ENCODE peak calls at places on chromosome 7, in eight cellular contexts. One of them, this sample, is unnamed.

GRCh38 chr7:43618073-43618472 is 35.2 kb downstream of the STK17A start:
- DNase-seq in GM12891: no peak
- DNase-seq in NCI-H460: no peak
- DNase-seq in T-cell: no peak
- DNase-seq in fibroblast of mammary gland: no peak
- DNase-seq in hepatic stellate cell: no peak
- DNase-seq in skeletal muscle cell: no peak
- DNase-seq in stimulated activated CD4-positive, alpha-beta T cell treated with anti-CD3 and anti-CD28 coated beads, Interleukin-4, amount 100 ng/mL, for 48 hours: no peak
- DNase-seq in this sample: no peak

GRCh38 chr7:138838166-138838565 is 40.2 kb upstream of the ATP6V0A4 start:
- DNase-seq in GM12891: no peak
- DNase-seq in NCI-H460: no peak
- DNase-seq in T-cell: no peak
- DNase-seq in fibroblast of mammary gland: no peak
- DNase-seq in hepatic stellate cell: no peak
- DNase-seq in skeletal muscle cell: no peak
- DNase-seq in stimulated activated CD4-positive, alpha-beta T cell treated with anti-CD3 and anti-CD28 coated beads, Interleukin-4, amount 100 ng/mL, for 48 hours: no peak
- DNase-seq in this sample: no peak

GRCh38 chr7:87318741-87319140 is 26.7 kb upstream of the CROT start:
- DNase-seq in GM12891: no peak
- DNase-seq in NCI-H460: no peak
- DNase-seq in T-cell: no peak
- DNase-seq in fibroblast of mammary gland: no peak
- DNase-seq in hepatic stellate cell: no peak
- DNase-seq in skeletal muscle cell: no peak
- DNase-seq in stimulated activated CD4-positive, alpha-beta T cell treated with anti-CD3 and anti-CD28 coated beads, Interleukin-4, amount 100 ng/mL, for 48 hours: no peak
- DNase-seq in this sample: no peak

GRCh38 chr7:90771281-90771680 is 175.2 kb downstream of the CDK14 start:
- DNase-seq in GM12891: no peak
- DNase-seq in NCI-H460: no peak
- DNase-seq in T-cell: no peak
- DNase-seq in fibroblast of mammary gland: peak; percentile 63
- DNase-seq in hepatic stellate cell: no peak
- DNase-seq in skeletal muscle cell: no peak
- DNase-seq in stimulated activated CD4-positive, alpha-beta T cell treated with anti-CD3 and anti-CD28 coated beads, Interleukin-4, amount 100 ng/mL, for 48 hours: no peak
- DNase-seq in this sample: peak; percentile 78

GRCh38 chr7:32490127-32490796 is at the start of gene LSM5:
- DNase-seq in GM12891: peak; percentile 42
- DNase-seq in NCI-H460: peak; percentile 94
- DNase-seq in T-cell: peak; percentile 83
- DNase-seq in fibroblast of mammary gland: peak; percentile 94
- DNase-seq in hepatic stellate cell: peak; percentile 77
- DNase-seq in skeletal muscle cell: peak; percentile 77
- DNase-seq in stimulated activated CD4-positive, alpha-beta T cell treated with anti-CD3 and anti-CD28 coated beads, Interleukin-4, amount 100 ng/mL, for 48 hours: peak; percentile 86
- DNase-seq in this sample: peak; percentile 94

GRCh38 chr7:130468612-130469011 is 23.3 kb upstream of the MEST start:
- DNase-seq in GM12891: no peak
- DNase-seq in NCI-H460: no peak
- DNase-seq in T-cell: no peak
- DNase-seq in fibroblast of mammary gland: no peak
- DNase-seq in hepatic stellate cell: no peak
- DNase-seq in skeletal muscle cell: no peak
- DNase-seq in stimulated activated CD4-positive, alpha-beta T cell treated with anti-CD3 and anti-CD28 coated beads, Interleukin-4, amount 100 ng/mL, for 48 hours: no peak
- DNase-seq in this sample: no peak

GRCh38 chr7:132258231-132258630 is 318.0 kb downstream of the PLXNA4 start:
- DNase-seq in GM12891: no peak
- DNase-seq in NCI-H460: no peak
- DNase-seq in T-cell: no peak
- DNase-seq in fibroblast of mammary gland: no peak
- DNase-seq in hepatic stellate cell: no peak
- DNase-seq in skeletal muscle cell: no peak
- DNase-seq in stimulated activated CD4-positive, alpha-beta T cell treated with anti-CD3 and anti-CD28 coated beads, Interleukin-4, amount 100 ng/mL, for 48 hours: no peak
- DNase-seq in this sample: no peak

GRCh38 chr7:103101543-103101942 is 26.6 kb downstream of the ARMC10 start:
- DNase-seq in GM12891: no peak
- DNase-seq in NCI-H460: no peak
- DNase-seq in T-cell: no peak
- DNase-seq in fibroblast of mammary gland: no peak
- DNase-seq in hepatic stellate cell: no peak
- DNase-seq in skeletal muscle cell: no peak
- DNase-seq in stimulated activated CD4-positive, alpha-beta T cell treated with anti-CD3 and anti-CD28 coated beads, Interleukin-4, amount 100 ng/mL, for 48 hours: no peak
- DNase-seq in this sample: no peak

GRCh38 chr7:301291-302053 is 11.5 kb downstream of the FOXL3 start:
- DNase-seq in GM12891: no peak
- DNase-seq in NCI-H460: no peak
- DNase-seq in T-cell: no peak
- DNase-seq in fibroblast of mammary gland: no peak
- DNase-seq in hepatic stellate cell: no peak
- DNase-seq in skeletal muscle cell: no peak
- DNase-seq in stimulated activated CD4-positive, alpha-beta T cell treated with anti-CD3 and anti-CD28 coated beads, Interleukin-4, amount 100 ng/mL, for 48 hours: no peak
- DNase-seq in this sample: no peak

GRCh38 chr7:141466151-141466904 is 84.9 kb upstream of the AGK start:
- DNase-seq in GM12891: no peak
- DNase-seq in NCI-H460: no peak
- DNase-seq in T-cell: no peak
- DNase-seq in fibroblast of mammary gland: peak; percentile 59
- DNase-seq in hepatic stellate cell: no peak
- DNase-seq in skeletal muscle cell: no peak
- DNase-seq in stimulated activated CD4-positive, alpha-beta T cell treated with anti-CD3 and anti-CD28 coated beads, Interleukin-4, amount 100 ng/mL, for 48 hours: no peak
- DNase-seq in this sample: no peak

GRCh38 chr7:953547-954327 is 743 bp downstream of the ADAP1 start:
- DNase-seq in GM12891: no peak
- DNase-seq in NCI-H460: no peak
- DNase-seq in T-cell: no peak
- DNase-seq in fibroblast of mammary gland: no peak
- DNase-seq in hepatic stellate cell: peak; percentile 81
- DNase-seq in skeletal muscle cell: no peak
- DNase-seq in stimulated activated CD4-positive, alpha-beta T cell treated with anti-CD3 and anti-CD28 coated beads, Interleukin-4, amount 100 ng/mL, for 48 hours: no peak
- DNase-seq in this sample: no peak

GRCh38 chr7:41637051-41637450 is 65.8 kb downstream of the INHBA start:
- DNase-seq in GM12891: no peak
- DNase-seq in NCI-H460: no peak
- DNase-seq in T-cell: no peak
- DNase-seq in fibroblast of mammary gland: peak; percentile 49
- DNase-seq in hepatic stellate cell: peak; percentile 11
- DNase-seq in skeletal muscle cell: no peak
- DNase-seq in stimulated activated CD4-positive, alpha-beta T cell treated with anti-CD3 and anti-CD28 coated beads, Interleukin-4, amount 100 ng/mL, for 48 hours: no peak
- DNase-seq in this sample: no peak

GRCh38 chr7:8490391-8490790 is 57.0 kb downstream of the NXPH1 start:
- DNase-seq in GM12891: no peak
- DNase-seq in NCI-H460: no peak
- DNase-seq in T-cell: no peak
- DNase-seq in fibroblast of mammary gland: no peak
- DNase-seq in hepatic stellate cell: no peak
- DNase-seq in skeletal muscle cell: no peak
- DNase-seq in stimulated activated CD4-positive, alpha-beta T cell treated with anti-CD3 and anti-CD28 coated beads, Interleukin-4, amount 100 ng/mL, for 48 hours: no peak
- DNase-seq in this sample: no peak

GRCh38 chr7:14583518-14583917 is 319.0 kb downstream of the DGKB start:
- DNase-seq in GM12891: no peak
- DNase-seq in NCI-H460: no peak
- DNase-seq in T-cell: no peak
- DNase-seq in fibroblast of mammary gland: no peak
- DNase-seq in hepatic stellate cell: no peak
- DNase-seq in skeletal muscle cell: no peak
- DNase-seq in stimulated activated CD4-positive, alpha-beta T cell treated with anti-CD3 and anti-CD28 coated beads, Interleukin-4, amount 100 ng/mL, for 48 hours: no peak
- DNase-seq in this sample: no peak

GRCh38 chr7:133303372-133303771 is 50.5 kb downstream of the EXOC4 start:
- DNase-seq in GM12891: no peak
- DNase-seq in NCI-H460: no peak
- DNase-seq in T-cell: no peak
- DNase-seq in fibroblast of mammary gland: no peak
- DNase-seq in hepatic stellate cell: no peak
- DNase-seq in skeletal muscle cell: no peak
- DNase-seq in stimulated activated CD4-positive, alpha-beta T cell treated with anti-CD3 and anti-CD28 coated beads, Interleukin-4, amount 100 ng/mL, for 48 hours: no peak
- DNase-seq in this sample: no peak

GRCh38 chr7:25311346-25311745 is 83.1 kb upstream of the NPVF start:
- DNase-seq in GM12891: no peak
- DNase-seq in NCI-H460: no peak
- DNase-seq in T-cell: no peak
- DNase-seq in fibroblast of mammary gland: no peak
- DNase-seq in hepatic stellate cell: no peak
- DNase-seq in skeletal muscle cell: no peak
- DNase-seq in stimulated activated CD4-positive, alpha-beta T cell treated with anti-CD3 and anti-CD28 coated beads, Interleukin-4, amount 100 ng/mL, for 48 hours: no peak
- DNase-seq in this sample: peak; percentile 7

GRCh38 chr7:14936530-14936929 is 34.0 kb upstream of the DGKB start:
- DNase-seq in GM12891: no peak
- DNase-seq in NCI-H460: no peak
- DNase-seq in T-cell: no peak
- DNase-seq in fibroblast of mammary gland: peak; percentile 71
- DNase-seq in hepatic stellate cell: peak; percentile 13
- DNase-seq in skeletal muscle cell: peak; percentile 36
- DNase-seq in stimulated activated CD4-positive, alpha-beta T cell treated with anti-CD3 and anti-CD28 coated beads, Interleukin-4, amount 100 ng/mL, for 48 hours: no peak
- DNase-seq in this sample: peak; percentile 52

GRCh38 chr7:22487978-22488642 is 11.9 kb downstream of the STEAP1B start:
- DNase-seq in GM12891: no peak
- DNase-seq in NCI-H460: no peak
- DNase-seq in T-cell: no peak
- DNase-seq in fibroblast of mammary gland: no peak
- DNase-seq in hepatic stellate cell: no peak
- DNase-seq in skeletal muscle cell: no peak
- DNase-seq in stimulated activated CD4-positive, alpha-beta T cell treated with anti-CD3 and anti-CD28 coated beads, Interleukin-4, amount 100 ng/mL, for 48 hours: no peak
- DNase-seq in this sample: no peak

GRCh38 chr7:108137040-108137439 is 6.9 kb upstream of the LAMB4 start:
- DNase-seq in GM12891: no peak
- DNase-seq in NCI-H460: no peak
- DNase-seq in T-cell: no peak
- DNase-seq in fibroblast of mammary gland: no peak
- DNase-seq in hepatic stellate cell: no peak
- DNase-seq in skeletal muscle cell: no peak
- DNase-seq in stimulated activated CD4-positive, alpha-beta T cell treated with anti-CD3 and anti-CD28 coated beads, Interleukin-4, amount 100 ng/mL, for 48 hours: no peak
- DNase-seq in this sample: no peak

GRCh38 chr7:27210441-27211083 is 10.7 kb upstream of the HOXA13 start:
- DNase-seq in GM12891: peak; percentile 56
- DNase-seq in NCI-H460: peak; percentile 53
- DNase-seq in T-cell: no peak
- DNase-seq in fibroblast of mammary gland: peak; percentile 45
- DNase-seq in hepatic stellate cell: peak; percentile 60
- DNase-seq in skeletal muscle cell: no peak
- DNase-seq in stimulated activated CD4-positive, alpha-beta T cell treated with anti-CD3 and anti-CD28 coated beads, Interleukin-4, amount 100 ng/mL, for 48 hours: no peak
- DNase-seq in this sample: peak; percentile 30

GRCh38 chr7:84701524-84702306 is 485.1 kb downstream of the SEMA3D start:
- DNase-seq in GM12891: no peak
- DNase-seq in NCI-H460: peak; percentile 99
- DNase-seq in T-cell: no peak
- DNase-seq in fibroblast of mammary gland: peak; percentile 87
- DNase-seq in hepatic stellate cell: peak; percentile 9
- DNase-seq in skeletal muscle cell: peak; percentile 76
- DNase-seq in stimulated activated CD4-positive, alpha-beta T cell treated with anti-CD3 and anti-CD28 coated beads, Interleukin-4, amount 100 ng/mL, for 48 hours: no peak
- DNase-seq in this sample: peak; percentile 85

GRCh38 chr7:26115628-26116027 is 36.4 kb upstream of the NFE2L3 start:
- DNase-seq in GM12891: no peak
- DNase-seq in NCI-H460: no peak
- DNase-seq in T-cell: no peak
- DNase-seq in fibroblast of mammary gland: no peak
- DNase-seq in hepatic stellate cell: no peak
- DNase-seq in skeletal muscle cell: no peak
- DNase-seq in stimulated activated CD4-positive, alpha-beta T cell treated with anti-CD3 and anti-CD28 coated beads, Interleukin-4, amount 100 ng/mL, for 48 hours: no peak
- DNase-seq in this sample: no peak

GRCh38 chr7:47714669-47715607 is 133.0 kb upstream of the TNS3 start:
- DNase-seq in GM12891: peak; percentile 52
- DNase-seq in NCI-H460: no peak
- DNase-seq in T-cell: no peak
- DNase-seq in fibroblast of mammary gland: no peak
- DNase-seq in hepatic stellate cell: no peak
- DNase-seq in skeletal muscle cell: no peak
- DNase-seq in stimulated activated CD4-positive, alpha-beta T cell treated with anti-CD3 and anti-CD28 coated beads, Interleukin-4, amount 100 ng/mL, for 48 hours: no peak
- DNase-seq in this sample: no peak